ENCODE peak calls at places on chromosomes 13 and 19, in five cellular contexts. G is HT-29; F is non-pigmented ciliary epithelial cell; D is stimulated activated CD4-positive, alpha-beta T cell treated with anti-CD3 and anti-CD28 coated beads, Interleukin-1b, Interleukin-23, amount 100 ng/mL, for 24 hours; J is hypothalamus. E is an unnamed sample.

GRCh38 chr19:45773384-45773783 is 4.3 kb upstream of the SIX5 start:
- DNase-seq in F (no peak), D (no peak), G (no peak), J (no peak), E (no peak)

GRCh38 chr19:58546131-58546530 is 2.3 kb downstream of the TRIM28 start:
- DNase-seq in J (no peak), D (no peak), G (no peak), F (no peak), E (no peak)

GRCh38 chr13:74027161-74027779 is 106.9 kb downstream of the KLF12 start:
- DNase-seq in D (no peak), J (no peak), G (no peak), F (no peak), E (no peak)

GRCh38 chr19:38490861-38491260 is 57.4 kb downstream of the RYR1 start:
- DNase-seq in D (no peak), F (no peak), G (no peak), J (no peak), E (no peak)

GRCh38 chr19:9354651-9355050 is 8.2 kb upstream of the ZNF177 start:
- DNase-seq in J (no peak), F (no peak), G (no peak), D (no peak), E (no peak)

GRCh38 chr13:31896427-31896826 is 135.1 kb upstream of the FRY start:
- DNase-seq in D (no peak), J (no peak), G (no peak), F (peak), E (no peak)

GRCh38 chr13:98050041-98050466 is 92.8 kb upstream of the FARP1 start:
- DNase-seq in D (no peak), J (no peak), F (no peak), G (peak), E (no peak)

GRCh38 chr13:99990045-99990977 is 8.7 kb downstream of the ZIC2 start:
- DNase-seq in G (no peak), J (no peak), D (no peak), F (no peak), E (peak)

GRCh38 chr13:83485101-83485500 is 397.2 kb downstream of the SLITRK1 start:
- DNase-seq in F (no peak), G (no peak), J (no peak), D (no peak), E (no peak)

GRCh38 chr19:8537099-8537498 is 23.1 kb upstream of the ZNF414 start:
- DNase-seq in F (no peak), G (no peak), D (no peak), J (no peak), E (no peak)

GRCh38 chr19:30547192-30547591 is 175.0 kb downstream of the ZNF536 start:
- DNase-seq in J (no peak), D (no peak), G (no peak), F (no peak), E (no peak)

GRCh38 chr19:18735752-18736151 is 52.3 kb downstream of the CRTC1 start:
- DNase-seq in F (no peak), J (peak), G (no peak), D (no peak), E (no peak)

GRCh38 chr19:5048727-5049553 is 80.0 kb downstream of the KDM4B start:
- DNase-seq in G (no peak), F (no peak), J (no peak), D (no peak), E (no peak)

GRCh38 chr19:35268546-35269424 is at the start of gene USF2:
- DNase-seq in F (no peak), D (peak), J (peak), G (peak), E (peak)

GRCh38 chr13:98313023-98313937 is 136.2 kb upstream of the RNF113B start:
- DNase-seq in D (no peak), J (no peak), G (peak), F (no peak), E (no peak)

GRCh38 chr19:41577833-41578232 is 1.9 kb downstream of the CEACAM21 start:
- DNase-seq in F (no peak), G (no peak), D (no peak), J (no peak), E (no peak)

GRCh38 chr13:23567792-23568480 is 2.3 kb upstream of the TNFRSF19 start:
- DNase-seq in J (no peak), F (no peak), G (peak), D (no peak), E (no peak)

GRCh38 chr19:30304540-30304939 is 67.6 kb upstream of the ZNF536 start:
- DNase-seq in G (no peak), D (no peak), J (no peak), F (no peak), E (no peak)

GRCh38 chr19:33241530-33242101 is 16.0 kb upstream of the SLC7A10 start:
- DNase-seq in J (no peak), D (peak), G (peak), F (no peak), E (no peak)

GRCh38 chr13:111508164-111508870 is 187.9 kb downstream of the TEX29 start:
- DNase-seq in D (no peak), G (no peak), J (no peak), F (no peak), E (no peak)

GRCh38 chr19:48490980-48491792 is 20.4 kb downstream of the LMTK3 start:
- DNase-seq in F (no peak), D (peak), J (no peak), G (peak), E (peak)

GRCh38 chr13:28474491-28475134 is 20.3 kb downstream of the FLT1 start:
- DNase-seq in D (no peak), G (no peak), F (no peak), J (no peak), E (no peak)

GRCh38 chr13:39484506-39485313 is 118.3 kb downstream of the LHFPL6 start:
- DNase-seq in G (no peak), F (peak), J (no peak), D (no peak), E (no peak)

E was measured in cerebellum.